ENCODE peak calls at places on chromosomes 13 and 19, in ten cellular contexts. One of them, this sample, is unnamed. For H3K4me1 and H3K9me3, the result is how much of the 10 kb centered on the place peaks cover.

GRCh38 chr13:29452773-29453574 is 142.5 kb downstream of the SLC7A1 start:
- DNase-seq in heart right ventricle: no peak
- DNase-seq in psoas muscle: no peak
- DNase-seq in heart left ventricle: no peak
- DNase-seq in mammary epithelial cell: no peak
- DNase-seq in left lung: no peak
- DNase-seq in ovary: no peak
- DNase-seq in transverse colon: no peak
- DNase-seq in tibial nerve: no peak
- DNase-seq in OCI-LY7: no peak
- DNase-seq in this sample: no peak

GRCh38 chr19:19817357-19817756 is 4.2 kb downstream of the ZNF506 start:
- DNase-seq in ovary: no peak
- DNase-seq in heart left ventricle: no peak
- DNase-seq in tibial nerve: no peak
- DNase-seq in OCI-LY7: no peak
- DNase-seq in left lung: no peak
- DNase-seq in mammary epithelial cell: no peak
- DNase-seq in transverse colon: no peak
- DNase-seq in psoas muscle: no peak
- DNase-seq in heart right ventricle: no peak
- DNase-seq in this sample: no peak

GRCh38 chr13:108681986-108682562 is 52.7 kb downstream of the MYO16 start:
- DNase-seq in psoas muscle: no peak
- DNase-seq in tibial nerve: no peak
- DNase-seq in ovary: no peak
- DNase-seq in mammary epithelial cell: no peak
- DNase-seq in OCI-LY7: no peak
- DNase-seq in heart left ventricle: no peak
- DNase-seq in left lung: no peak
- DNase-seq in heart right ventricle: no peak
- DNase-seq in transverse colon: no peak
- DNase-seq in this sample: no peak

GRCh38 chr19:6678690-6679109 is 8.7 kb upstream of the TNFSF14 start:
- DNase-seq in mammary epithelial cell: peak
- DNase-seq in heart left ventricle: no peak
- DNase-seq in ovary: no peak
- DNase-seq in transverse colon: no peak
- DNase-seq in tibial nerve: no peak
- DNase-seq in psoas muscle: no peak
- DNase-seq in heart right ventricle: no peak
- DNase-seq in OCI-LY7: no peak
- DNase-seq in left lung: no peak
- DNase-seq in this sample: no peak

GRCh38 chr19:42333018-42333417 is 7.6 kb downstream of the MEGF8 start:
- DNase-seq in heart left ventricle: peak
- DNase-seq in tibial nerve: no peak
- DNase-seq in heart right ventricle: no peak
- DNase-seq in psoas muscle: no peak
- DNase-seq in ovary: no peak
- DNase-seq in mammary epithelial cell: no peak
- DNase-seq in left lung: no peak
- DNase-seq in OCI-LY7: no peak
- DNase-seq in transverse colon: no peak
- DNase-seq in this sample: no peak

GRCh38 chr13:40430234-40430633 is 236.2 kb downstream of the FOXO1 start:
- DNase-seq in left lung: no peak
- DNase-seq in psoas muscle: no peak
- DNase-seq in OCI-LY7: no peak
- DNase-seq in heart left ventricle: no peak
- DNase-seq in ovary: no peak
- DNase-seq in transverse colon: no peak
- DNase-seq in mammary epithelial cell: no peak
- DNase-seq in heart right ventricle: no peak
- DNase-seq in tibial nerve: no peak
- DNase-seq in this sample: no peak

GRCh38 chr19:14674764-14675163 is at the start of gene ADGRE3:
- DNase-seq in transverse colon: no peak
- DNase-seq in ovary: no peak
- DNase-seq in heart left ventricle: no peak
- DNase-seq in mammary epithelial cell: no peak
- DNase-seq in tibial nerve: no peak
- DNase-seq in OCI-LY7: peak
- DNase-seq in psoas muscle: no peak
- DNase-seq in heart right ventricle: no peak
- DNase-seq in left lung: no peak
- DNase-seq in this sample: no peak

GRCh38 chr13:77291779-77292178 is 35.1 kb downstream of the MYCBP2 start:
- DNase-seq in ovary: no peak
- DNase-seq in transverse colon: no peak
- DNase-seq in heart right ventricle: no peak
- DNase-seq in left lung: no peak
- DNase-seq in heart left ventricle: no peak
- DNase-seq in mammary epithelial cell: no peak
- DNase-seq in OCI-LY7: no peak
- DNase-seq in psoas muscle: no peak
- DNase-seq in tibial nerve: no peak
- DNase-seq in this sample: no peak

GRCh38 chr19:51786651-51787494 is 8.1 kb upstream of the FPR3 start:
- DNase-seq in tibial nerve: no peak
- DNase-seq in left lung: no peak
- DNase-seq in heart left ventricle: no peak
- DNase-seq in psoas muscle: no peak
- DNase-seq in heart right ventricle: no peak
- DNase-seq in mammary epithelial cell: no peak
- DNase-seq in OCI-LY7: no peak
- DNase-seq in transverse colon: no peak
- DNase-seq in ovary: peak
- DNase-seq in this sample: no peak

GRCh38 chr13:106530209-106530906 is 5.1 kb downstream of the EFNB2 start:
- DNase-seq in tibial nerve: no peak
- DNase-seq in heart right ventricle: peak
- DNase-seq in mammary epithelial cell: no peak
- DNase-seq in OCI-LY7: no peak
- DNase-seq in ovary: no peak
- DNase-seq in psoas muscle: no peak
- DNase-seq in heart left ventricle: no peak
- DNase-seq in left lung: peak
- DNase-seq in transverse colon: peak
- DNase-seq in this sample: peak

GRCh38 chr13:31310356-31310755 is 110.6 kb downstream of the B3GLCT start:
- DNase-seq in psoas muscle: no peak
- DNase-seq in heart left ventricle: no peak
- DNase-seq in left lung: no peak
- DNase-seq in heart right ventricle: no peak
- DNase-seq in mammary epithelial cell: peak
- DNase-seq in transverse colon: no peak
- DNase-seq in ovary: no peak
- DNase-seq in tibial nerve: no peak
- DNase-seq in OCI-LY7: no peak
- DNase-seq in this sample: no peak

GRCh38 chr13:24036115-24036514 is 124.4 kb upstream of the SPATA13 start:
- DNase-seq in left lung: no peak
- DNase-seq in psoas muscle: no peak
- DNase-seq in heart right ventricle: no peak
- DNase-seq in tibial nerve: no peak
- DNase-seq in ovary: no peak
- DNase-seq in mammary epithelial cell: no peak
- DNase-seq in transverse colon: no peak
- DNase-seq in OCI-LY7: no peak
- DNase-seq in heart left ventricle: no peak
- DNase-seq in this sample: no peak

GRCh38 chr13:108315955-108316354 is 46.4 kb downstream of the TNFSF13B start:
- DNase-seq in ovary: no peak
- DNase-seq in transverse colon: no peak
- DNase-seq in mammary epithelial cell: no peak
- DNase-seq in heart left ventricle: no peak
- DNase-seq in heart right ventricle: no peak
- DNase-seq in psoas muscle: no peak
- DNase-seq in OCI-LY7: no peak
- DNase-seq in tibial nerve: no peak
- DNase-seq in left lung: no peak
- DNase-seq in this sample: no peak

GRCh38 chr13:95603887-95604533 is 40.5 kb downstream of the DZIP1 start:
- DNase-seq in heart right ventricle: no peak
- DNase-seq in ovary: no peak
- DNase-seq in OCI-LY7: no peak
- DNase-seq in heart left ventricle: no peak
- DNase-seq in tibial nerve: no peak
- DNase-seq in transverse colon: peak
- DNase-seq in left lung: no peak
- DNase-seq in psoas muscle: no peak
- DNase-seq in mammary epithelial cell: peak
- DNase-seq in this sample: peak

GRCh38 chr19:4369888-4370260 is 26.5 kb downstream of the MPND start:
- DNase-seq in transverse colon: peak
- DNase-seq in heart left ventricle: peak
- DNase-seq in mammary epithelial cell: peak
- DNase-seq in left lung: peak
- DNase-seq in heart right ventricle: no peak
- DNase-seq in tibial nerve: no peak
- DNase-seq in ovary: no peak
- DNase-seq in psoas muscle: peak
- DNase-seq in OCI-LY7: peak
- DNase-seq in this sample: peak

GRCh38 chr13:83168575-83168974 is 713.7 kb downstream of the SLITRK1 start:
- DNase-seq in tibial nerve: no peak
- DNase-seq in ovary: no peak
- DNase-seq in transverse colon: no peak
- DNase-seq in OCI-LY7: no peak
- DNase-seq in heart left ventricle: no peak
- DNase-seq in heart right ventricle: no peak
- DNase-seq in left lung: no peak
- DNase-seq in mammary epithelial cell: no peak
- DNase-seq in psoas muscle: no peak
- DNase-seq in this sample: no peak

DNA sequence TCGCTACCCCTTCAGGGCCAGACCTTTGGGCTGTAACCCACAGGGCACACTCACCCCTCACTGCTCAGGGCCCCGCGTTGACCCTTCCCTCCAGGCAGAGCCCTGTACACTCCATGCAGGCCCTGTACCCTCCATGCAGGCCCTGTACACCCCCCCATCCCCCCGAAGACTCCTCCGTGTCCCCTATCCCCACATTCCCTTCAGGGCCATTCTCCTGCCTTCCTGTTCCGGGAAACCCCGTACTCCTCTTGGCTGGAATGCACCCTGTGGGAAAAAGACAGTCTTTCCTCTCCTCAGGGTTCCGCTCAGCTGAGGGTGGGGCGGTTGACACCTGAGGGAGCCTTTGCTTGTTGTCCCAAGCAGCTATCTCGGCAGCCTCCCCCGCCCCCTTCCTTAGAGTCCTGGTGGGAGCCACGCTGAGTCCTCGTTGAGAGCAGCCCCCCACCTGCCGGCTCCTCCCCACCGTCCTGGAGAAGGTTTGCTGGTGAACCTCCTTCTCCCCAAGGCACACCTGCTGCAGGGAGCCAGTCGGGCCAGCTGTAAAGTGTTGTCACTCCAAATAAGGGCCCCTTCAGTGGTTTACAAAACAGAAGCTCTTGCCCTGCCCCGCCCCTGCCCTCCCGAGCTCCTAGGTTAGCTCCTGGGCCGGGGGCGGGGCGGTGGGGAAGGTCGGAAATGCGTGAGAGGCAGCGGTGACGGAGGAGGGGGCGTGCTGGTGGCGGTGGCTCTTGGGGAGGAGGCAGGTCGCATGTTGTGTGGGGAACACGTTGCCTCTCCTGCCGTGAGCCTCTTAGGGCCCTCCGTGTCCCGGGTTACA is 1.4 kb downstream of the GNA11 start:
- DNase-seq in psoas muscle: peak
- DNase-seq in mammary epithelial cell: peak
- DNase-seq in left lung: no peak
- DNase-seq in transverse colon: peak
- DNase-seq in ovary: no peak
- DNase-seq in heart left ventricle: no peak
- DNase-seq in tibial nerve: no peak
- DNase-seq in heart right ventricle: peak
- DNase-seq in OCI-LY7: no peak
- DNase-seq in this sample: peak
- H3K4me1 ChIP-seq in psoas muscle: under half
- H3K4me1 ChIP-seq in mammary epithelial cell: under half
- H3K4me1 ChIP-seq in left lung: under half
- H3K4me1 ChIP-seq in transverse colon: half or more
- H3K4me1 ChIP-seq in ovary: under half
- H3K4me1 ChIP-seq in heart left ventricle: half or more
- H3K4me1 ChIP-seq in tibial nerve: under half
- H3K4me1 ChIP-seq in heart right ventricle: half or more
- H3K4me1 ChIP-seq in OCI-LY7: under half
- H3K4me1 ChIP-seq in this sample: under half

DNA sequence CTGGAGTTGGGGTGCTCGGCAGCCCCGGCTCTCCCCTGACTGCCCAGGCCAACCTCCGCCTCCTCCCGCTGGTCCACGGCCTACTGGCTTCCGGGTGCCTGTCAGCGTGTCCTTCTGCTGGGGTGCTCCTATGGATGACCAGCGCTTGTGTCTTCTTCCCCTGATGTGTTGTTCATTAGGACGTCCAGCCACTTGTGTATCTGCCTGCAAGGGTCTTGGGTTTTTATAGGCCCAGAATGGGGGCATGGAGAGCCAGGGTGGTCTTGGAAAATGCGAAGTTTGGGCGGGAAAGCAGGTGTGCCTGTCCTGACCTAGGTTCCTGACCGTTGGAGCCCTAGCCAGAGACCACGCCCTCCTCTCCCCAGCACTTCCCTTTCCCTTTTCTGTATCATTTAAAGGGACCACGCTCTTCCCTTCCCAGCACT is 139.8 kb downstream of the SLITRK5 start:
- DNase-seq in ovary: no peak
- DNase-seq in OCI-LY7: no peak
- DNase-seq in heart left ventricle: no peak
- DNase-seq in heart right ventricle: no peak
- DNase-seq in psoas muscle: no peak
- DNase-seq in left lung: no peak
- DNase-seq in tibial nerve: no peak
- DNase-seq in mammary epithelial cell: no peak
- DNase-seq in transverse colon: no peak
- DNase-seq in this sample: no peak
- H3K27ac ChIP-seq in ovary: no peak
- H3K27ac ChIP-seq in OCI-LY7: no peak
- H3K27ac ChIP-seq in heart left ventricle: no peak
- H3K27ac ChIP-seq in heart right ventricle: no peak
- H3K27ac ChIP-seq in psoas muscle: no peak
- H3K27ac ChIP-seq in left lung: no peak
- H3K27ac ChIP-seq in tibial nerve: no peak
- H3K27ac ChIP-seq in mammary epithelial cell: no peak
- H3K27ac ChIP-seq in transverse colon: no peak
- H3K27ac ChIP-seq in this sample: no peak

GRCh38 chr19:37412700-37413099 is 41.8 kb downstream of the ZNF527 start:
- DNase-seq in ovary: no peak
- DNase-seq in tibial nerve: no peak
- DNase-seq in heart left ventricle: no peak
- DNase-seq in heart right ventricle: no peak
- DNase-seq in psoas muscle: no peak
- DNase-seq in left lung: no peak
- DNase-seq in mammary epithelial cell: no peak
- DNase-seq in OCI-LY7: no peak
- DNase-seq in transverse colon: no peak
- DNase-seq in this sample: no peak
- H3K9me3 ChIP-seq in ovary: under half
- H3K9me3 ChIP-seq in tibial nerve: under half
- H3K9me3 ChIP-seq in heart left ventricle: under half
- H3K9me3 ChIP-seq in heart right ventricle: under half
- H3K9me3 ChIP-seq in psoas muscle: half or more
- H3K9me3 ChIP-seq in left lung: under half
- H3K9me3 ChIP-seq in mammary epithelial cell: half or more
- H3K9me3 ChIP-seq in OCI-LY7: half or more
- H3K9me3 ChIP-seq in transverse colon: half or more
- H3K9me3 ChIP-seq in this sample: under half

GRCh38 chr19:12788682-12789097 is 2.6 kb upstream of the JUNB start:
- DNase-seq in heart right ventricle: peak
- DNase-seq in heart left ventricle: peak
- DNase-seq in OCI-LY7: no peak
- DNase-seq in transverse colon: peak
- DNase-seq in tibial nerve: no peak
- DNase-seq in left lung: peak
- DNase-seq in psoas muscle: peak
- DNase-seq in ovary: peak
- DNase-seq in mammary epithelial cell: peak
- DNase-seq in this sample: peak
- H3K4me1 ChIP-seq in heart right ventricle: half or more
- H3K4me1 ChIP-seq in heart left ventricle: half or more
- H3K4me1 ChIP-seq in OCI-LY7: half or more
- H3K4me1 ChIP-seq in transverse colon: half or more
- H3K4me1 ChIP-seq in tibial nerve: half or more
- H3K4me1 ChIP-seq in left lung: half or more
- H3K4me1 ChIP-seq in psoas muscle: under half
- H3K4me1 ChIP-seq in ovary: under half
- H3K4me1 ChIP-seq in mammary epithelial cell: half or more
- H3K4me1 ChIP-seq in this sample: under half